ENCODE peak calls at places on chromosomes 11 and 22, in ten cellular contexts. H, R, Y, V, F, N, L, Q, U and I are unnamed samples. For H3K36me3, the result is how much of the 10 kb centered on the place peaks cover.

GRCh38 chr11:122747358-122747757 is 90.9 kb upstream of the CRTAM start:
- DNase-seq in F (peak), Y (no peak), V (no peak), N (no peak), Q (no peak), R (no peak), H (no peak), U (no peak), L (no peak), I (no peak)

GRCh38 chr11:1882265-1883238 is 9.1 kb downstream of the PRR33 start:
- DNase-seq in R (peak), V (peak), L (peak), Q (peak), U (peak), H (peak), F (peak), N (peak), Y (peak), I (peak)

GRCh38 chr22:26918236-26918635 is 260.8 kb downstream of the MIAT start:
- DNase-seq in H (no peak), V (no peak), F (no peak), Y (no peak), L (no peak), U (no peak), Q (no peak), R (no peak), N (no peak), I (no peak)

GRCh38 chr11:77361184-77361583 is 59.7 kb upstream of the GDPD4 start:
- DNase-seq in H (no peak), R (no peak), Q (peak), Y (no peak), F (peak), U (peak), L (no peak), N (no peak), V (no peak), I (no peak)

GRCh38 chr22:50016988-50017700 is 4.6 kb upstream of the IL17REL start:
- DNase-seq in V (no peak), H (peak), N (peak), U (no peak), L (no peak), R (no peak), F (no peak), Y (peak), Q (peak), I (no peak)

GRCh38 chr11:106101797-106102196 is 24.3 kb downstream of the AASDHPPT start:
- DNase-seq in L (no peak), V (no peak), Y (no peak), H (no peak), N (no peak), Q (peak), F (peak), R (no peak), U (peak), I (no peak)

GRCh38 chr11:70019576-70020011 is 58.5 kb upstream of the ANO1 start:
- DNase-seq in Q (peak), U (peak), Y (no peak), R (no peak), F (peak), L (no peak), V (no peak), N (no peak), H (no peak), I (no peak)

GRCh38 chr11:63553759-63554158 is 9.4 kb downstream of the PLAAT2 start:
- DNase-seq in L (no peak), H (peak), U (peak), N (no peak), F (no peak), V (no peak), Y (no peak), R (peak), Q (peak), I (no peak)

GRCh38 chr11:121534131-121535093 is 81.6 kb upstream of the SORL1-AS1 start:
- DNase-seq in Q (no peak), V (peak), R (peak), L (no peak), U (peak), H (no peak), Y (no peak), F (peak), N (no peak), I (no peak)
- TF ChIP-seq CTCF in Q (peak), V (peak), R (peak), L (peak), U (peak), H (peak), Y (no peak), F (peak), N (no peak), I (peak)

GRCh38 chr11:72823105-72823804 is 9.0 kb downstream of the ATG16L2 start:
- DNase-seq in R (peak), H (peak), V (no peak), F (no peak), Q (no peak), L (no peak), U (no peak), Y (no peak), N (no peak), I (no peak)
- H3K4me3 ChIP-seq in R (no peak), H (no peak), V (no peak), F (no peak), Q (no peak), L (no peak), U (no peak), Y (no peak), N (no peak), I (no peak)

DNA sequence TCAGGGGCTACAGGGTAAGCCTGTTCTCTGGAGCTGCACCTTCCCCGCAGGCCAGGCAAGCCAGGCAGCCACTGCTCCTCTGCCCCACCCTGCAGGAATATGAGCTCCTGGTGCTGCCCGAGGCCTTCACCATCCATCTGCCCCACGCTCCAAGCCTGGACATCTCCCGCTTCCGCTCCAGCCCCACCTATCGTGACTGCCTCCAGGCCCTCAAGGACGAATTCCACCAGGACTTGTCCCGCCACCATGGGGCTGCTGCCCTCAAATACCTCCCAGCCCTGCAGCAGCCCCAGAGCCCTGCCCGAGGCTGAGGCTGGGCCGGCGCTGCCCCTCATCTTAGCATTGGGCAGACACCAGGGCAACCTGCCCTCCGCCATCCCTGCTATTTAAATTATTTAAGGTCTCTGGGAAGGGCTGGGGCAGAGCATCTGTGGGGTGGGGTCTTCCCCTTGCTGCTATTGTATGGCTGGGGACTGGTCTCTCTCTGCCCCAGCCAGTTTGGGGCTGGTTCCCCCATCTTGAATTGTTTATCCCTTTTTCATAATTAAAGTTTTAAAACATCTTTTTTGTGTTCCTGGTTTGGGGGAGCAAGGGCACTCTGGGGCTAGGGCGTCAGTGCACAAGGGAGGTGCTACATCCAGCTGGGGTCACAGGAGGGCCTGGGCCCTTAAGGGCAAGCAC is 6.2 kb downstream of the LARGE2 start:
- DNase-seq in N (no peak), Y (no peak), F (no peak), L (no peak), Q (no peak), H (no peak), R (no peak), U (no peak), V (no peak), I (no peak)
- H3K36me3 ChIP-seq in N (under half), Y (under half), F (under half), L (under half), Q (under half), H (under half), R (under half), U (under half), V (under half), I (under half)

GRCh38 chr11:10806206-10806605 is 2.5 kb downstream of the EIF4G2 start:
- DNase-seq in N (no peak), U (no peak), Y (no peak), F (no peak), V (no peak), R (no peak), Q (no peak), H (no peak), L (no peak), I (no peak)

GRCh38 chr11:10805741-10806140 is 3.0 kb downstream of the EIF4G2 start:
- DNase-seq in U (no peak), F (no peak), Y (no peak), L (no peak), Q (no peak), N (no peak), V (no peak), H (no peak), R (no peak), I (no peak)

GRCh38 chr11:10809373-10810199 is 860 bp upstream of the EIF4G2 start:
- DNase-seq in R (peak), V (no peak), N (no peak), Y (no peak), U (peak), Q (peak), H (peak), L (no peak), F (peak), I (no peak)

GRCh38 chr11:10807629-10808552 is 835 bp downstream of the EIF4G2 start:
- DNase-seq in N (peak), Y (peak), Q (peak), L (peak), U (peak), F (peak), V (peak), R (peak), H (peak), I (no peak)

DNA sequence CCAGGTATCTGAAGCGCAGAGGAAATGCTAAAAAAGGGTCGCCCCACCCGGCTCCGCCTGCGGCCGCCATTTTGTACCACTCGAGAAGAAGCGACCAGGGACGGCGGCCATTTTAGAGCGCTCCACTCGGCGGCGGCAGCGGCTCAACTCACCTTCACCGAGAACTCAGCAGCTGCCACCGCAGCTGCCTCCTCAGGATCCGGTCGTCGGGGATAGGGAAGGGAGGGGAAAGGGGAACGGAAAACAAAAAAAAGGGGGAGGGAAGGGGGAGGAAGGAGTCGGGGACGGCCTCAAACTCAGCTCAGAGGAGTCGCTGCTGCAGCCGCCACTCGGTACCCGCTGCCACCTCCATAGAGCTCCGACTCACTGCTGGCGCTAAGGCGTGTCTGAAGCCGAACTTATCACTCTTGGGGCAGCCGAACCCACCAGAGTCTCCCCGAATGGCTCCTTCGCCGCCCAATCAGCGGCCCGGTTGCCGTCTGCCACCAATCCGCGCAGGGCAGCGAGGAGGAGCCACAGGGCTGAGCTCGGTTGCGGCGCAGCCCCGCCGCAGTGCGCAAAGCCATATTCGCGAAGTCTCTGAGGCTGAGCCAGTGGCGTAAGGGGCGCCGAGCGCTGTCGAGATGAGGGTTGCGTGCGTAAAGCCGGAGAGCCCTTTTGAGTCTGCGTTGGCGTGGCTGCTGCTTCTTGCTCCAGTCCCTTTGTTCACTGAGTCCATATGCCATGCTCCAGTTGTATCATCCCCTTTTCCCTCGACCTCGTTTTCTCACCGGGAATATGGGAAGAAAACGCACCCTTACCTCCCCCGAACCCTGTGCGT is at the start of gene EIF4G2:
- DNase-seq in Q (peak), F (peak), Y (peak), L (peak), N (peak), R (peak), V (peak), H (peak), U (peak), I (peak)
- TF ChIP-seq CTCF in Q (no peak), F (no peak), Y (no peak), L (peak), N (no peak), R (no peak), V (no peak), H (no peak), U (no peak), I (no peak)

GRCh38 chr22:29072193-29072978 is 449 bp upstream of the KREMEN1 start:
- DNase-seq in R (peak), Y (peak), F (peak), H (peak), Q (no peak), N (peak), L (peak), U (peak), V (peak), I (peak)

GRCh38 chr22:29070490-29070889 is 2.3 kb upstream of the KREMEN1 start:
- DNase-seq in U (no peak), R (no peak), F (no peak), L (no peak), Y (no peak), N (no peak), H (no peak), Q (no peak), V (no peak), I (no peak)

GRCh38 chr22:29072979-29073617 is at the start of gene KREMEN1:
- DNase-seq in V (no peak), Y (no peak), N (no peak), F (no peak), U (no peak), L (no peak), R (no peak), H (no peak), Q (no peak), I (no peak)

GRCh38 chr22:29069476-29069875 is 3.4 kb upstream of the KREMEN1 start:
- DNase-seq in Y (no peak), F (no peak), L (no peak), V (no peak), N (no peak), Q (no peak), H (no peak), U (no peak), R (no peak), I (no peak)

GRCh38 chr22:29071261-29072045 is 1.4 kb upstream of the KREMEN1 start:
- DNase-seq in F (peak), R (peak), N (peak), L (peak), Q (peak), V (peak), U (peak), H (peak), Y (no peak), I (peak)
- H3K4me3 ChIP-seq in F (no peak), R (peak), N (peak), L (peak), Q (peak), V (peak), U (peak), H (no peak), Y (no peak), I (peak)

DNA sequence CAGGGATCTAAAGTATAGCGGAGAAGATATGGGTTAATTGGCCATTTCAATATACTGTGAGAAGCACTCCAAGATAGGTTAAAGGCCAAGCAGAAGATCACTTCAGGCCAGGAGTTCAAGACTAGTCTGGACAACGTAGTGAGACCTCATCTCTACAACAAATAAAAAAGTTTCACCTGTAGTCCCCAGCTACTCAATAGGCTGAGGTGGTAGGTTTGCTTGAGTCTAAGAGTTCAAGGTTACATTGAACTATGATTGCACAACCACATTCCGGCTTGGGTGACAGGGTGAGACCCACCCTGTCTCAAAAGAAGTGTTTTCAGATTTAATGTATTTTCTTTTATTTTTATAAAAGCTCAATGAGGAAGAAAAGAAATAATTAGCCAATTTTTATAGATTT is 25.4 kb downstream of the PATL1 start:
- DNase-seq in H (no peak), N (no peak), F (no peak), Y (no peak), L (no peak), R (no peak), Q (no peak), U (no peak), V (no peak), I (no peak)
- H3K36me3 ChIP-seq in H (half or more), N (half or more), F (under half), Y (half or more), L (under half), R (half or more), Q (half or more), U (half or more), V (under half), I (half or more)

GRCh38 chr22:47842119-47842518 is 1079.7 kb downstream of the TBC1D22A start:
- DNase-seq in U (no peak), N (no peak), H (no peak), L (no peak), F (no peak), R (no peak), V (no peak), Y (no peak), Q (no peak), I (no peak)

GRCh38 chr22:47847281-47847890 is 1084.9 kb downstream of the TBC1D22A start:
- DNase-seq in R (no peak), L (no peak), N (no peak), F (no peak), V (no peak), H (no peak), U (no peak), Y (no peak), Q (no peak), I (no peak)

GRCh38 chr22:47850644-47851151 is 1088.2 kb downstream of the TBC1D22A start:
- DNase-seq in H (no peak), R (peak), V (no peak), L (no peak), F (no peak), Y (no peak), U (no peak), N (no peak), Q (no peak), I (no peak)

GRCh38 chr22:47848384-47848920 is 1086.0 kb downstream of the TBC1D22A start:
- DNase-seq in R (no peak), Q (no peak), U (no peak), H (no peak), Y (no peak), N (no peak), V (no peak), F (no peak), L (no peak), I (no peak)

DNA sequence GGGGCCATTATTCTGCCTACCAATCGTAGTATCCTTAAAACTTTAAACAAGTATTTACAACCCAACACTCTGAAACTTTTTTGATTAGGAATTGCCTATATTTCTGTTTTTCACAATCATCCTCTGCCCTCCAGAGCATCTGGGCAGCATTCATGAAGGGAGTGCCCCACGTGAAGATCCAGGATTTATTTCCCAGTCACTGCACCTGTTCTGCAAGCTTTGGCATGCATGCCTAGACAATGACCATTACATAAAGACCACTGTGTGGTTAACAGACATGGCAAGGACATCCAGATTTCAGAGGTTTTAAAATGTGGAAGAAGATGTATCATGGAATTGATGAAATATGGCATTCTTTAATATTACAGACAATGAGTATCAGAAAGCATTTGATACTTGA is 1083.8 kb downstream of the TBC1D22A start:
- DNase-seq in F (no peak), V (no peak), Y (no peak), N (no peak), H (no peak), R (no peak), U (no peak), L (no peak), Q (no peak), I (no peak)
- TF ChIP-seq CTCF in F (no peak), V (no peak), Y (no peak), N (no peak), H (no peak), R (no peak), U (no peak), L (no peak), Q (no peak), I (no peak)

GRCh38 chr22:36156119-36156514 is 4.4 kb downstream of the APOL3 start:
- DNase-seq in R (no peak), N (no peak), Q (no peak), F (no peak), V (no peak), H (no peak), L (no peak), Y (no peak), U (no peak), I (no peak)
- H3K4me3 ChIP-seq in R (no peak), N (peak), Q (peak), F (no peak), V (peak), H (peak), L (peak), Y (no peak), U (no peak), I (peak)

DNA sequence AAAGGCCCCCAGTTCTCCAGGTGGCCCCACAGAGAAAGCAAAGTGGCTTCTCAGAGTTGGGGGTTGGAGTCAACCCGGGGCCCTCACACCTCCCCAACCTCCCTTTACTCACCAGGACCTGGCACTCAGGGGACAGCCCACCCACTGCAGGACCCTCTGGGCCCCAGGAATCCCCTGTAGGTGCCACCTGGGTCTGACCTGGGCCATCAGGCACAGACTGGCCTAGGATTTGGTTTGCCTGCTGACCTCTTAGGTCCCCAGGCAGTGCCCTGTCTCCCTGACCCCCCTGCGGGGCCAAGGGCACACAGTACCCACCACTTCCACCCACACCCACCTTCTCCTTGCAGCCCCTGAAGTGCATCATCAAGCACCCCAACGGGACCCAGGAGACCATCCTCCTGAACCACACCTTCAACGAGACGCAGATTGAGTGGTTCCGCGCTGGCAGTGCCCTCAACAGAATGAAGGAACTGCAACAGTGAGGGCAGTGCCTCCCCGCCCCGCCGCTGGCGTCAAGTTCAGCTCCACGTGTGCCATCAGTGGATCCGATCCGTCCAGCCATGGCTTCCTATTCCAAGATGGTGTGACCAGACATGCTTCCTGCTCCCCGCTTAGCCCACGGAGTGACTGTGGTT is 16.0 kb downstream of the POLR3H start:
- DNase-seq in L (no peak), V (no peak), H (no peak), Y (no peak), R (no peak), N (no peak), Q (no peak), U (no peak), F (no peak), I (no peak)
- H3K36me3 ChIP-seq in L (under half), V (under half), H (under half), Y (under half), R (under half), N (half or more), Q (under half), U (under half), F (half or more), I (half or more)

GRCh38 chr11:131408011-131408640 is 37.7 kb downstream of the NTM start:
- DNase-seq in H (no peak), Y (peak), F (peak), U (peak), N (no peak), V (no peak), R (peak), Q (peak), L (no peak), I (no peak)
- TF ChIP-seq CTCF in H (peak), Y (no peak), F (peak), U (peak), N (no peak), V (no peak), R (peak), Q (peak), L (no peak), I (no peak)